ENCODE peak calls at places on chromosomes 5 and 9, in nine cellular contexts. F is right lobe of liver; D is neural progenitor cell; Z is kidney; X is heart right ventricle; Q is right atrium auricular region; P is astrocyte of the spinal cord; Y is CD4-positive, alpha-beta T cell; I is cardiac muscle cell. A is an unnamed sample.

GRCh38 chr9:82354260-82354659 is 365.7 kb downstream of the SPATA31D1 start:
- DNase-seq in D (no peak), I (no peak), X (no peak), Z (no peak), Y (no peak), F (no peak), P (peak), Q (no peak), A (peak)

GRCh38 chr5:142602720-142603245 is 83.1 kb downstream of the FGF1 start:
- DNase-seq in P (no peak), F (no peak), Q (no peak), Y (no peak), D (no peak), I (no peak), Z (no peak), X (no peak), A (peak)

GRCh38 chr9:111148994-111149759 is 110.9 kb upstream of the LPAR1 start:
- DNase-seq in F (no peak), Q (peak), P (no peak), D (no peak), Z (no peak), I (no peak), X (peak), Y (no peak), A (peak)

GRCh38 chr9:135198889-135199288 is 111.4 kb downstream of the OLFM1 start:
- DNase-seq in Y (no peak), I (peak), D (peak), Q (no peak), Z (no peak), P (no peak), X (no peak), F (no peak), A (no peak)

GRCh38 chr5:138352722-138353549 is 451 bp downstream of the KDM3B start:
- DNase-seq in Y (peak), X (peak), I (peak), Z (peak), D (peak), P (peak), F (peak), Q (peak), A (peak)

GRCh38 chr5:147413266-147413665 is 96.6 kb downstream of the DPYSL3 start:
- DNase-seq in Z (no peak), X (no peak), Y (no peak), I (no peak), F (no peak), Q (no peak), P (peak), D (no peak), A (no peak)

GRCh38 chr5:175285263-175285662 is 158.7 kb downstream of the DRD1 start:
- DNase-seq in D (no peak), Q (no peak), Z (no peak), X (no peak), P (peak), F (no peak), Y (no peak), I (no peak), A (peak)

GRCh38 chr5:169798906-169799660 is 162.0 kb downstream of the DOCK2 start:
- DNase-seq in Y (no peak), Q (no peak), Z (no peak), P (no peak), X (no peak), F (no peak), D (no peak), I (no peak), A (no peak)

GRCh38 chr5:116766470-116766947 is 191.9 kb upstream of the SEMA6A start:
- DNase-seq in F (no peak), Z (no peak), I (no peak), Q (peak), P (peak), D (no peak), X (no peak), Y (no peak), A (peak)

GRCh38 chr5:138985683-138986082 is 110.5 kb upstream of the LRRTM2 start:
- DNase-seq in X (no peak), Z (no peak), Y (no peak), F (no peak), Q (peak), I (no peak), P (no peak), D (no peak), A (peak)

GRCh38 chr5:72600401-72600981 is 93.3 kb upstream of the ZNF366 start:
- DNase-seq in Y (no peak), Z (no peak), F (no peak), X (no peak), I (no peak), Q (no peak), D (no peak), P (peak), A (peak)

GRCh38 chr9:121744687-121745395 is 93.4 kb downstream of the DAB2IP start:
- DNase-seq in Z (no peak), D (peak), Q (no peak), I (peak), F (no peak), X (no peak), Y (no peak), P (peak), A (no peak)

GRCh38 chr9:20872340-20872977 is 159.0 kb downstream of the HACD4 start:
- DNase-seq in Z (no peak), Y (no peak), P (peak), I (peak), X (no peak), Q (no peak), D (peak), F (no peak), A (peak)

GRCh38 chr9:8428389-8428788 is 628.8 kb upstream of the DMAC1 start:
- DNase-seq in I (no peak), Y (no peak), Q (no peak), F (no peak), X (no peak), Z (no peak), P (no peak), D (no peak), A (no peak)

GRCh38 chr5:87190687-87191086 is 77.0 kb upstream of the RASA1 start:
- DNase-seq in D (no peak), I (no peak), X (no peak), Q (no peak), Y (no peak), Z (no peak), F (no peak), P (no peak), A (no peak)

GRCh38 chr9:125759812-125760134 is 12.6 kb downstream of the PBX3 start:
- DNase-seq in F (no peak), X (no peak), Q (no peak), Z (no peak), P (peak), D (peak), I (peak), Y (no peak), A (no peak)

GRCh38 chr9:69180670-69181069 is 6.6 kb downstream of the TJP2 start:
- DNase-seq in X (no peak), Q (peak), P (peak), Z (no peak), I (no peak), D (no peak), Y (peak), F (peak), A (peak)

GRCh38 chr9:36798350-36799065 is 225.8 kb downstream of the MELK start:
- DNase-seq in Y (no peak), F (no peak), Z (no peak), X (no peak), I (peak), Q (no peak), P (no peak), D (peak), A (peak)

GRCh38 chr5:40383719-40384651 is 295.7 kb upstream of the PTGER4 start:
- DNase-seq in Q (no peak), Y (no peak), X (no peak), P (no peak), I (no peak), Z (no peak), F (no peak), D (no peak), A (peak)

GRCh38 chr5:12625667-12626263 is 721.5 kb upstream of the CTNND2 start:
- DNase-seq in P (no peak), Y (no peak), Q (no peak), Z (no peak), D (no peak), X (no peak), I (no peak), F (no peak), A (no peak)

GRCh38 chr9:136645903-136646754 is 16.6 kb upstream of the EGFL7 start:
- DNase-seq in Y (no peak), D (peak), F (peak), Q (peak), Z (peak), I (no peak), P (no peak), X (peak), A (no peak)

GRCh38 chr5:135010502-135011354 is 23.3 kb downstream of the PITX1 start:
- DNase-seq in Y (no peak), P (no peak), Z (peak), D (no peak), X (no peak), Q (peak), F (no peak), I (no peak), A (peak)
- TF ChIP-seq CTCF in Y (no peak), P (no peak), Z (no peak), D (no peak), X (no peak), Q (no peak), F (no peak), I (peak), A (peak)

GRCh38 chr9:88075966-88076285 is 62.3 kb downstream of the SPATA31C2 start:
- DNase-seq in Q (no peak), F (no peak), P (peak), Z (no peak), D (no peak), Y (no peak), I (no peak), X (no peak), A (no peak)
- TF ChIP-seq CTCF in Q (no peak), F (no peak), P (no peak), Z (no peak), D (no peak), Y (no peak), I (no peak), X (peak), A (no peak)

GRCh38 chr5:179679014-179679674 is 1.7 kb downstream of the CBY3 start:
- DNase-seq in P (peak), Z (peak), Q (peak), F (peak), X (peak), Y (peak), D (peak), I (no peak), A (no peak)
- TF ChIP-seq CTCF in P (peak), Z (peak), Q (peak), F (peak), X (peak), Y (peak), D (peak), I (peak), A (no peak)

GRCh38 chr5:58459860-58460726 is at the start of gene PLK2:
- DNase-seq in Q (peak), D (peak), I (peak), Z (peak), F (peak), Y (peak), P (peak), X (peak), A (peak)
- TF ChIP-seq CTCF in Q (peak), D (peak), I (peak), Z (peak), F (no peak), Y (no peak), P (peak), X (no peak), A (no peak)

DNA sequence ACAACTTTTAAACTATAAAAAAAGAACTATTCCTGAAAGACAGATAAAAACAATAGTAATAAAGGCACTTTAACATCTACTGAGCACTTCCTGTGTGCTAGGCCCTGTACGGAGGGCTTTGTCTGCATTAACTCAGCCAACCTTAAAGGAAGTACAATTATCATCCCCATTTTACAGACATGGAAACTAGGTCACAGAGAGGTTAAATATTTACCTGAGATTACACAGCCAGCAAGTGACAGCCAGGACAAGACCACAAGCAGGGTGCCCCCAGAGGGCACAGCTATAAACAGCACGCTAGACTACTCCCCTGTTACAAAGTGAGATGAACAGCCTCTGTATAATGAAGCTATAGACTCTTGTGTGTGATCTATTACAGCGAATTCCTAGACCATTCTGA is 25.5 kb downstream of the DDX31 start:
- DNase-seq in I (no peak), Y (no peak), P (no peak), D (peak), Z (no peak), Q (no peak), X (no peak), F (no peak), A (peak)
- TF ChIP-seq CTCF in I (peak), Y (no peak), P (peak), D (peak), Z (no peak), Q (no peak), X (no peak), F (no peak), A (peak)

A was measured in PC-3.